ENCODE peak calls at places on chromosomes 6 and 20, in eight cellular contexts. S, Q, Z, W, A, T, X and E are unnamed samples.

GRCh38 chr6:82955841-82956240 is 109.8 kb downstream of the UBE3D start:
- DNase-seq in S (no peak), X (peak; percentile 88), Q (no peak), T (no peak), Z (no peak), A (peak; percentile 70), W (no peak), E (no peak)

GRCh38 chr6:13508711-13509705 is 21.6 kb upstream of the GFOD1 start:
- DNase-seq in Z (no peak), T (no peak), S (no peak), X (peak; percentile 90), W (no peak), Q (no peak), A (no peak), E (no peak)

GRCh38 chr6:104402572-104402971 is 457.1 kb downstream of the HACE1 start:
- DNase-seq in X (no peak), T (no peak), S (no peak), W (no peak), A (peak; percentile 63), Z (no peak), Q (no peak), E (no peak)

GRCh38 chr6:15621203-15622044 is 41.4 kb downstream of the DTNBP1 start:
- DNase-seq in X (no peak), S (no peak), Z (peak; percentile 50), A (peak; percentile 63), W (no peak), T (peak; percentile 78), Q (peak; percentile 75), E (peak; percentile 50)

GRCh38 chr6:149160943-149161342 is 156.6 kb upstream of the TAB2 start:
- DNase-seq in X (no peak), Q (no peak), S (no peak), A (no peak), W (no peak), Z (no peak), T (no peak), E (no peak)

GRCh38 chr6:135438907-135439535 is 58.5 kb downstream of the AHI1 start:
- DNase-seq in W (peak; percentile 73), S (no peak), T (no peak), A (peak; percentile 50), X (no peak), Q (no peak), Z (no peak), E (peak; percentile 7)

GRCh38 chr6:71727632-71728294 is 158.6 kb upstream of the RIMS1 start:
- DNase-seq in W (peak; percentile 4), Q (no peak), Z (no peak), X (no peak), T (no peak), A (no peak), S (no peak), E (no peak)

GRCh38 chr6:88238065-88238464 is 71.9 kb upstream of the CNR1 start:
- DNase-seq in A (peak; percentile 59), Z (peak; percentile 66), W (peak; percentile 74), X (no peak), Q (no peak), S (no peak), T (peak; percentile 81), E (peak; percentile 4)

GRCh38 chr6:3139090-3139903 is 18.0 kb downstream of the TUBB2A start:
- DNase-seq in A (peak; percentile 90), Z (no peak), X (peak; percentile 53), T (no peak), S (peak; percentile 79), W (peak; percentile 69), Q (peak; percentile 61), E (no peak)

GRCh38 chr20:14919473-14920157 is 582.2 kb upstream of the FLRT3 start:
- DNase-seq in Z (peak; percentile 89), X (no peak), T (peak; percentile 90), Q (peak; percentile 46), A (peak; percentile 89), S (no peak), W (no peak), E (no peak)

GRCh38 chr6:88119769-88120168 is 46.4 kb downstream of the CNR1 start:
- DNase-seq in A (peak; percentile 20), X (no peak), W (peak; percentile 64), S (no peak), Z (no peak), Q (no peak), T (no peak), E (no peak)

GRCh38 chr6:169863149-169863525 is 111.7 kb downstream of the ERMARD start:
- DNase-seq in X (no peak), T (no peak), W (no peak), Z (no peak), S (no peak), Q (no peak), A (no peak), E (no peak)

DNA sequence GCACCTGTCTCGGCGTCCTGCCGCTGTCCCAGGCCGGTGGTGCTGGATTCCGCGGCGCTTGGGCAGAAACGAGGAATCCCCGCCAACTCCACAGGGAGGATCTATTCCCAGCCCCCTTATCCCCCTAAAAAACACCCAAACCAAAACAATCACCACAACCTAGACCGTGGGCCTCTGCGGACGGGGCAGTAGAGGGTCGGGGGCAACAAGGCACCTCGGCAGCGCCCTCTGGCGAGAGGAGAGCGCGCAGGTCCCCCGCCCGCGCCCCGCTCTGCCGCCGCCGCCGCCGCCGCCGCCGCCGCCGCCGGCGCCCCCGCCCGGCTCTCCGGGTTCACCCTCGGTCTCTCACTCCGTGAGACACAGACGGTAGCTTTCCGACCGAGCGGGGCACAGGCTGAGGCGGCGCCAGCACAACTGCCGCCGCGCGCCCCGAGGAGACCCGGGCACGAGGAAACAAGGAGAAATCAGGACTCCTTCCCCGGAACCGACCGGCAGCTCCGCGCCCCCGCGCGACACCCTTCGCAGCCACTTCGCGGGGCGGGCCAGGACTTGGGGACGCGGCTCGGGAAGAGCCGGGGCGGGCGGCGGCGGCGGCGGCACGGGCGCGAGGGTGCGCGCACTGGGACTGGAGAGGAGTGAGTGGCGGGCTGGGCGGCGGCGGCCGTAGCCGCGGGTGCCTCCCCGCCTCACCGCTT is at the start of gene SLC35F1:
- DNase-seq in W (no peak), Z (peak; percentile 87), Q (peak; percentile 50), T (peak; percentile 94), A (peak; percentile 47), X (peak; percentile 12), S (no peak), E (peak; percentile 52)
- TF ChIP-seq CTCF in W (no peak), Z (peak; percentile 69), Q (no peak), T (peak; percentile 75), A (peak; percentile 16), X (no peak), S (no peak), E (peak; percentile 43)

GRCh38 chr6:57089687-57090457 is at the start of gene ZNF451:
- DNase-seq in X (peak; percentile 91), Z (peak; percentile 98), W (peak; percentile 95), A (peak; percentile 98), S (peak; percentile 98), Q (peak; percentile 98), T (peak; percentile 99), E (peak; percentile 98)
- TF ChIP-seq CTCF in X (no peak), Z (no peak), W (no peak), A (no peak), S (no peak), Q (no peak), T (no peak), E (no peak)

GRCh38 chr20:13325033-13325432 is 104.0 kb downstream of the ISM1 start:
- DNase-seq in T (peak; percentile 89), W (no peak), A (peak; percentile 40), S (no peak), Z (peak; percentile 82), Q (no peak), X (no peak), E (peak; percentile 52)
- TF ChIP-seq CTCF in T (peak; percentile 92), W (peak; percentile 27), A (peak; percentile 59), S (no peak), Z (peak; percentile 86), Q (peak; percentile 40), X (peak; percentile 34), E (peak; percentile 40)

DNA sequence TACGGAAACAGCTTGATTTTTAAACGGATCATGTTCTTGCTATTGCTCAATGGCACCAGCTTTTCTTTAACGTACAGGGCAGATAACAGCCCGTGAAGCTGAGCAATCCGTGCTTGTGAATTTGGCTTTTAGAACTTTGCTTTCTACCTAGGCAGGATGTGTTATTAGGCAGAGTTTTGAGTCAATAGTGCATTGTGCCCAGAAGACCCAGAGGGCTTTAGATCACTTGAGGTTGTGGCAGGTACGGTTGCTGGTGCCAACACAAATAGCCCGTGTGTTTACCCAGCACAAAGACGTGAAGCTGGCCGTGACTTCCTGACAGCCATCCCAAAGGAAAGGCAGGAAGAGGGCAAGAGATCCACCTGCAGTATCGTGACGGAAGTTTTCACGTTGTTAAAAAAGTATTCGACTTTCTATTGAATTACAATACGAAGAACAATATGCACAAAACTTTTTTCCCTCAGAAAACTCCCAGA is 117.4 kb upstream of the FRMD1 start:
- DNase-seq in X (no peak), T (peak; percentile 37), A (peak; percentile 0), Z (peak; percentile 18), W (no peak), S (no peak), Q (peak; percentile 67), E (no peak)
- TF ChIP-seq CTCF in X (no peak), T (no peak), A (no peak), Z (no peak), W (no peak), S (no peak), Q (no peak), E (no peak)

GRCh38 chr6:42168650-42169049 is 4.5 kb upstream of the GUCA1A start:
- DNase-seq in S (no peak), T (no peak), W (no peak), Z (no peak), Q (no peak), A (no peak), X (no peak), E (no peak)
- TF ChIP-seq CTCF in S (no peak), T (no peak), W (no peak), Z (no peak), Q (no peak), A (no peak), X (no peak), E (no peak)

DNA sequence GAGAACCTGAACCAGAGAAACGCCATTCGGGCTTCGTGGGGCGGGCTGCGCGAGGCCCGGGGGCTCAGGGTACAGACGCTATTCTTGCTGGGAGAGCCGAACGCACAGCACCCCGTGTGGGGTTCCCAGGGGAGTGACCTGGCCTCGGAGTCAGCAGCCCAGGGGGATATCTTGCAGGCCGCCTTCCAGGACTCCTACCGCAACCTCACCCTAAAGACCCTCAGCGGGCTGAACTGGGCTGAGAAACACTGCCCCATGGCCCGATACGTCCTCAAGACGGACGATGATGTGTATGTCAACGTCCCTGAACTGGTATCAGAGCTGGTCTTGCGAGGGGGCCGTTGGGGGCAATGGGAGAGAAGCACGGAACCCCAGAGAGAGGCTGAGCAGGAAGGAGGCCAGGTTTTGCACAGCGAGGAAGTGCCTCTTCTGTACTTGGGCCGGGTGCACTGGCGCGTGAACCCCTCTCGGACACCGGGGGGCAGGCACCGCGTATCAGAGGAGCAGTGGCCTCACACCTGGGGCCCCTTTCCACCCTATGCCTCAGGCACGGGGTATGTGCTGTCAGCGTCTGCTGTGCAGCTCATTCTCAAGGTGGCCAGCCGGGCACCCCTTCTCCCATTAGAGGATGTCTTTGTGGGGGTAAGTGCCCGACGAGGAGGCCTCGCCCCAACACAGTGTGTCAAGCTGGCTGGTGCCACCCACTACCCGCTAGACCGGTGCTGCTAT is 904 bp downstream of the B3GALT4 start:
- DNase-seq in X (no peak), W (peak; percentile 75), T (peak; percentile 66), Z (peak; percentile 49), A (no peak), S (peak; percentile 75), Q (no peak), E (peak; percentile 62)
- TF ChIP-seq CTCF in X (no peak), W (no peak), T (peak; percentile 12), Z (peak; percentile 22), A (no peak), S (no peak), Q (no peak), E (no peak)

GRCh38 chr20:60993647-60994046 is 258.4 kb upstream of the CDH4 start:
- DNase-seq in T (peak; percentile 57), Q (no peak), X (no peak), Z (no peak), S (no peak), A (no peak), W (no peak), E (no peak)
- TF ChIP-seq CTCF in T (peak; percentile 57), Q (no peak), X (no peak), Z (peak; percentile 29), S (no peak), A (no peak), W (peak; percentile 35), E (no peak)